ENCODE peak calls at places on chromosome 19, in seven cellular contexts. B is activated T-cell treated with anti-CD3 and anti-CD28 coated beads, Interleukin-2, amount 50 U/mL, for 4 hours; M is T-cell; S is pancreas; T is T-helper 17 cell; P is activated naive CD8-positive, alpha-beta T cell treated with anti-CD3 and anti-CD28 coated beads, Interleukin-2, amount 50 U/mL, for 24 hours; N is HCT116. E is an unnamed sample.

GRCh38 chr19:7337380-7338194 is 11.2 kb upstream of the ARHGEF18 start:
- ATAC-seq in N (no peak), M (peak), S (no peak), T (peak), B (peak), P (peak), E (peak)

GRCh38 chr19:27779953-27780352 is 1433.0 kb downstream of the UQCRFS1 start:
- ATAC-seq in P (no peak), B (no peak), M (no peak), T (no peak), N (no peak), S (no peak), E (no peak)

GRCh38 chr19:19137556-19138109 is 645 bp downstream of the TMEM161A start:
- ATAC-seq in B (no peak), T (no peak), N (no peak), S (peak), P (no peak), M (no peak), E (no peak)

GRCh38 chr19:50795665-50796073 is 5.5 kb downstream of the ACP4 start:
- ATAC-seq in S (no peak), M (no peak), B (no peak), N (peak), P (no peak), T (no peak), E (no peak)

GRCh38 chr19:28466107-28467045 is 746.6 kb downstream of the UQCRFS1 start:
- ATAC-seq in S (peak), T (no peak), M (no peak), N (no peak), P (no peak), B (no peak), E (no peak)

GRCh38 chr19:30044273-30045259 is 102.5 kb downstream of the URI1 start:
- ATAC-seq in T (no peak), N (no peak), P (no peak), M (no peak), S (no peak), B (no peak), E (no peak)

GRCh38 chr19:19181614-19182013 is 10.3 kb downstream of the BORCS8 start:
- ATAC-seq in M (no peak), P (no peak), N (no peak), S (no peak), B (no peak), T (no peak), E (no peak)

GRCh38 chr19:2053601-2054389 is 2.8 kb upstream of the MKNK2 start:
- ATAC-seq in S (peak), N (peak), T (no peak), P (no peak), B (no peak), M (no peak), E (peak)

GRCh38 chr19:2552859-2553258 is 76.9 kb downstream of the GADD45B start:
- ATAC-seq in B (peak), P (peak), T (peak), S (no peak), M (peak), N (no peak), E (no peak)

GRCh38 chr19:46486358-46486757 is 9.3 kb downstream of the PNMA8B start:
- ATAC-seq in T (no peak), B (no peak), M (no peak), P (no peak), N (no peak), S (no peak), E (no peak)

GRCh38 chr19:18508585-18508984 is 13.3 kb downstream of the ELL start:
- ATAC-seq in P (no peak), N (no peak), B (no peak), S (no peak), M (no peak), T (no peak), E (no peak)

GRCh38 chr19:53055117-53055516 is 10.6 kb downstream of the ERVV-2 start:
- ATAC-seq in S (no peak), N (no peak), T (no peak), M (no peak), P (no peak), B (no peak), E (no peak)

GRCh38 chr19:34661357-34661756 is 15.6 kb downstream of the SCGB2B2 start:
- ATAC-seq in S (peak), M (no peak), T (no peak), N (no peak), P (no peak), B (no peak), E (no peak)

GRCh38 chr19:658916-659839 is 3.8 kb downstream of the RNF126 start:
- ATAC-seq in S (peak), M (no peak), T (peak), P (no peak), N (no peak), B (no peak), E (no peak)

E was measured in gastroesophageal sphincter.